ENCODE peak calls at places on chromosomes 5 and 9, in five cellular contexts. R is K562, Z is A549, V is HepG2, S is GM12878. Y is an unnamed sample.

GRCh38 chr9:81321551-81321950 is 367.8 kb downstream of the TLE1 start:
- DNase-seq in V (no peak), R (no peak), S (no peak), Z (no peak), Y (no peak)

GRCh38 chr5:56088431-56088949 is 93.7 kb upstream of the IL6ST start:
- DNase-seq in R (no peak), Z (no peak), S (no peak), V (no peak), Y (no peak)

GRCh38 chr9:21455320-21455719 is 15.1 kb downstream of the IFNA1 start:
- DNase-seq in S (no peak), V (peak), R (no peak), Z (peak), Y (peak)

GRCh38 chr9:20988916-20989315 is 42.5 kb downstream of the HACD4 start:
- DNase-seq in R (no peak), Z (no peak), V (no peak), S (no peak), Y (no peak)

GRCh38 chr5:179345429-179346321 is at the start of gene ADAMTS2:
- DNase-seq in Z (no peak), V (no peak), R (peak), S (no peak), Y (peak)

GRCh38 chr9:123406691-123407536 is 50.9 kb downstream of the CRB2 start:
- DNase-seq in V (no peak), Z (no peak), S (no peak), R (peak), Y (no peak)

GRCh38 chr5:165981721-165982120 is 2309.7 kb upstream of the WWC1 start:
- DNase-seq in R (no peak), S (no peak), Z (no peak), V (no peak), Y (no peak)

GRCh38 chr5:36689225-36689624 is 82.8 kb downstream of the SLC1A3 start:
- DNase-seq in R (no peak), Z (no peak), S (no peak), V (no peak), Y (no peak)

GRCh38 chr5:57824047-57824446 is 341.4 kb upstream of the ACTBL2 start:
- DNase-seq in S (no peak), V (no peak), R (no peak), Z (no peak), Y (no peak)

GRCh38 chr9:132002827-132003704 is 76.6 kb downstream of the MED27 start:
- DNase-seq in R (no peak), S (no peak), V (no peak), Z (no peak), Y (no peak)

GRCh38 chr9:84504360-84504759 is 163.8 kb upstream of the SLC28A3 start:
- DNase-seq in Z (no peak), S (no peak), R (no peak), V (no peak), Y (no peak)

GRCh38 chr9:72292874-72293607 is 72.0 kb downstream of the ZFAND5 start:
- DNase-seq in S (no peak), R (peak), Z (peak), V (no peak), Y (no peak)

GRCh38 chr5:137498301-137498735 is 808 bp downstream of the SPOCK1 start:
- DNase-seq in S (no peak), Z (peak), V (no peak), R (no peak), Y (peak)

GRCh38 chr5:172238334-172238733 is 44.4 kb downstream of the EFCAB9 start:
- DNase-seq in Z (no peak), R (no peak), V (no peak), S (no peak), Y (no peak)

GRCh38 chr5:59123595-59124561 is 541.0 kb downstream of the RAB3C start:
- DNase-seq in R (no peak), Z (no peak), S (peak), V (no peak), Y (no peak)

GRCh38 chr5:151950681-151951080 is 26.0 kb upstream of the GLRA1 start:
- DNase-seq in V (no peak), Z (no peak), R (no peak), S (no peak), Y (no peak)

GRCh38 chr5:8386889-8387288 is 517.9 kb downstream of the MTRR start:
- DNase-seq in V (no peak), R (no peak), Z (no peak), S (no peak), Y (no peak)

GRCh38 chr5:179346875-179347274 is 1.6 kb upstream of the ADAMTS2 start:
- DNase-seq in R (no peak), V (no peak), Z (no peak), S (no peak), Y (no peak)

GRCh38 chr5:135436856-135437795 is 10.0 kb downstream of the DCANP1 start:
- DNase-seq in V (no peak), Z (no peak), R (peak), S (no peak), Y (no peak)

GRCh38 chr5:58890265-58890664 is 307.4 kb downstream of the RAB3C start:
- DNase-seq in S (no peak), V (no peak), R (no peak), Z (peak), Y (no peak)

GRCh38 chr5:111159845-111160244 is 64.3 kb upstream of the CAMK4 start:
- DNase-seq in S (no peak), V (no peak), R (no peak), Z (no peak), Y (peak)

GRCh38 chr5:150161242-150162141 is 5.1 kb upstream of the CDX1 start:
- DNase-seq in R (peak), V (peak), Z (peak), S (no peak), Y (peak)

GRCh38 chr9:106286249-106286648 is 576.7 kb upstream of the ZNF462 start:
- DNase-seq in S (no peak), V (no peak), R (no peak), Z (peak), Y (peak)

GRCh38 chr5:117054141-117054540 is 479.5 kb upstream of the SEMA6A start:
- DNase-seq in R (no peak), V (no peak), S (no peak), Z (no peak), Y (peak)

GRCh38 chr9:134648701-134649525 is 7.3 kb downstream of the COL5A1 start:
- DNase-seq in V (no peak), R (no peak), Z (no peak), S (no peak), Y (no peak)

GRCh38 chr9:13934411-13934810 is 379.5 kb downstream of the NFIB start:
- DNase-seq in V (no peak), S (no peak), R (no peak), Z (no peak), Y (no peak)

GRCh38 chr5:149796025-149796424 is 65.9 kb downstream of the PPARGC1B start:
- DNase-seq in Z (no peak), V (no peak), S (no peak), R (no peak), Y (no peak)

GRCh38 chr9:107653263-107653821 is 163.8 kb upstream of the KLF4 start:
- DNase-seq in S (no peak), R (no peak), Z (no peak), V (no peak), Y (no peak)

GRCh38 chr5:121430538-121430937 is 421.1 kb upstream of the FTMT start:
- DNase-seq in S (no peak), V (no peak), Z (no peak), R (no peak), Y (peak)

GRCh38 chr5:33470544-33470943 is 29.8 kb downstream of the TARS1 start:
- DNase-seq in S (no peak), V (peak), R (peak), Z (peak), Y (no peak)

GRCh38 chr5:14105717-14106435 is 37.3 kb upstream of the TRIO start:
- DNase-seq in S (no peak), R (no peak), Z (peak), V (peak), Y (no peak)

GRCh38 chr5:14097998-14098471 is 45.1 kb upstream of the TRIO start:
- DNase-seq in S (no peak), Z (no peak), R (no peak), V (no peak), Y (no peak)

GRCh38 chr5:14101922-14102321 is 41.2 kb upstream of the TRIO start:
- DNase-seq in S (no peak), R (no peak), Z (no peak), V (no peak), Y (peak)

GRCh38 chr5:14100281-14100680 is 42.9 kb upstream of the TRIO start:
- DNase-seq in R (no peak), S (no peak), V (no peak), Z (no peak), Y (no peak)

GRCh38 chr5:14102666-14103065 is 40.5 kb upstream of the TRIO start:
- DNase-seq in Z (no peak), R (no peak), V (no peak), S (no peak), Y (no peak)
- TF ChIP-seq JUNB in Z (no peak), R (no peak), V (no peak), S (no peak), Y (no peak)

DNA sequence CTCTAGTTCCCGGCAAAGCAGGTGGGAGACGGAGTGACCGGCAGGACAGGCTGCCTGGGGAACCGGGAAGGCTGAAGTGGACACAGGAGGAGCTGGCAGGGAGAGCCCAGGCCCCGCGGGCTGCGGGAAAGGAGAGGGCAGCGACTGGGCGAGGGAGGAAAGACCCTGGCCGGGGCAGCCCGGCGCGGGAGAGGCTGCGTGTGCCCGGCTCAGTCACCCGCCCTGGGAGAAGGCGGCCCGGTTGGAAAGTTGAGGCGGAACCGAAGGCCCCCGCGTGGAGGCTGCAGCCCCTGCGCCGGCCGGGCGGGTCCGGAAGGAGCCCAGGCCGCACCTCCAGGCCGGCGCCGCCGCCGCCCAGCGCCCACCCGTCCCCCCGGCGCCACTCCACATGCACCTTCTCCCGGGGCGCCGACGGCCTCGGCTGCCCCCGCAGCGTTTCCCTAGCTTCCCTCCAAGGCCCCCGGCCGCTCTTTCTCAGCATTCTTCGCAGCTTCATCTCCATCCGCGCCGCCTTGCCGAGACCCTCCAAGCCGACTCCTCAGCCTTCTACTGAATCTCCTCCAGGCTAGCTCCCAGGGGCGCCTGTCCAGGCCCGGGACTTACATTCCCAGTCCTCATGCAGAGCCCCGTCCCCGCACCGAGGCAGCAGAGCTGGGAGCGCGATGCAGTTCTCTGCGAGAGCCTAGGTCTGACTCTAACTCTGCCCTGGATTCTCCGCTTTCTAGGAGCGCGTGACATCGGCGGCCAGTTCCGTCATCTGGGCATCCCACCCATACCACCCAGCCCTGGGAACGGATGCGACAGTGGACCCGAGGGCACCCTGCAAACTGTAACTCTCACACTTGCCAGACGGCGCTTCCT is 152.0 kb downstream of the ERCC6L2 start:
- DNase-seq in Z (no peak), S (no peak), V (no peak), R (no peak), Y (peak)
- TF ChIP-seq JUNB in Z (no peak), S (no peak), V (no peak), R (no peak), Y (no peak)

GRCh38 chr9:16000826-16001225 is 448.0 kb downstream of the CCDC171 start:
- DNase-seq in S (no peak), R (no peak), Z (no peak), V (no peak), Y (no peak)
- TF ChIP-seq JUNB in S (no peak), R (no peak), Z (no peak), V (no peak), Y (no peak)

GRCh38 chr5:87411586-87412416 is 929 bp downstream of the CCNH start:
- DNase-seq in V (peak), S (no peak), Z (peak), R (peak), Y (peak)
- TF ChIP-seq JUNB in V (no peak), S (no peak), Z (no peak), R (no peak), Y (no peak)

Y was measured in GM23338.